ENCODE peak calls at places on chromosomes 11 and 22, in four cellular contexts. One of them, this sample, is unnamed.

GRCh38 chr11:74226907-74227306 is 55.8 kb downstream of the PPME1 start:
- DNase-seq in body of pancreas: no peak
- DNase-seq in uterus: no peak
- DNase-seq in stomach: no peak
- DNase-seq in this sample: peak; percentile 80

GRCh38 chr11:95059031-95059430 is 7.7 kb upstream of the SRSF8 start:
- DNase-seq in body of pancreas: no peak
- DNase-seq in uterus: no peak
- DNase-seq in stomach: no peak
- DNase-seq in this sample: no peak

GRCh38 chr11:66183581-66184048 is 84.8 kb upstream of the RAB1B start:
- DNase-seq in body of pancreas: no peak
- DNase-seq in stomach: no peak
- DNase-seq in uterus: no peak
- DNase-seq in this sample: no peak

GRCh38 chr22:50408311-50408710 is 65.2 kb downstream of the PPP6R2 start:
- DNase-seq in body of pancreas: no peak
- DNase-seq in stomach: no peak
- DNase-seq in uterus: no peak
- DNase-seq in this sample: no peak

GRCh38 chr11:57376095-57376812 is 4.7 kb downstream of the PRG3 start:
- DNase-seq in stomach: no peak
- DNase-seq in uterus: no peak
- DNase-seq in body of pancreas: no peak
- DNase-seq in this sample: no peak

GRCh38 chr11:11769362-11769761 is 72.4 kb upstream of the USP47 start:
- DNase-seq in uterus: no peak
- DNase-seq in body of pancreas: no peak
- DNase-seq in stomach: no peak
- DNase-seq in this sample: no peak

GRCh38 chr22:42202669-42203068 is 67.8 kb downstream of the TCF20 start:
- DNase-seq in body of pancreas: no peak
- DNase-seq in stomach: no peak
- DNase-seq in uterus: no peak
- DNase-seq in this sample: no peak

GRCh38 chr11:120089036-120090001 is 48.6 kb downstream of the TRIM29 start:
- DNase-seq in body of pancreas: no peak
- DNase-seq in stomach: peak; percentile 46
- DNase-seq in uterus: no peak
- DNase-seq in this sample: no peak

GRCh38 chr11:128415539-128415938 is 171.8 kb downstream of the ETS1 start:
- DNase-seq in uterus: no peak
- DNase-seq in body of pancreas: no peak
- DNase-seq in stomach: no peak
- DNase-seq in this sample: no peak

GRCh38 chr11:96267490-96268010 is 75.4 kb downstream of the MAML2 start:
- DNase-seq in uterus: no peak
- DNase-seq in body of pancreas: no peak
- DNase-seq in stomach: no peak
- DNase-seq in this sample: no peak

GRCh38 chr11:98411777-98412176 is 609.0 kb upstream of the CNTN5 start:
- DNase-seq in body of pancreas: no peak
- DNase-seq in stomach: no peak
- DNase-seq in uterus: no peak
- DNase-seq in this sample: no peak

GRCh38 chr11:128713595-128713994 is 19.7 kb downstream of the FLI1 start:
- DNase-seq in stomach: no peak
- DNase-seq in uterus: no peak
- DNase-seq in body of pancreas: no peak
- DNase-seq in this sample: no peak

GRCh38 chr11:47516155-47516554 is 36.8 kb downstream of the CELF1 start:
- DNase-seq in stomach: no peak
- DNase-seq in uterus: no peak
- DNase-seq in body of pancreas: no peak
- DNase-seq in this sample: no peak

GRCh38 chr11:47518212-47518959 is 34.5 kb downstream of the CELF1 start:
- DNase-seq in uterus: no peak
- DNase-seq in stomach: no peak
- DNase-seq in body of pancreas: no peak
- DNase-seq in this sample: no peak

GRCh38 chr11:47514825-47515647 is 37.9 kb downstream of the CELF1 start:
- DNase-seq in body of pancreas: no peak
- DNase-seq in stomach: no peak
- DNase-seq in uterus: no peak
- DNase-seq in this sample: no peak

GRCh38 chr11:47512701-47513100 is 40.2 kb downstream of the CELF1 start:
- DNase-seq in uterus: no peak
- DNase-seq in body of pancreas: no peak
- DNase-seq in stomach: no peak
- DNase-seq in this sample: no peak

GRCh38 chr11:47516984-47517853 is 35.7 kb downstream of the CELF1 start:
- DNase-seq in stomach: no peak
- DNase-seq in body of pancreas: no peak
- DNase-seq in uterus: no peak
- DNase-seq in this sample: peak; percentile 16
- H3K4me1 ChIP-seq in stomach: peaks cover 52% of the 10 kb centered on the region
- H3K4me1 ChIP-seq in body of pancreas: peaks cover 39% of the 10 kb centered on the region
- H3K4me1 ChIP-seq in uterus: peaks cover 12% of the 10 kb centered on the region
- H3K4me1 ChIP-seq in this sample: peaks cover 72% of the 10 kb centered on the region

GRCh38 chr22:45308624-45309421 is 911 bp upstream of the FAM118A start:
- DNase-seq in uterus: no peak
- DNase-seq in stomach: no peak
- DNase-seq in body of pancreas: no peak
- DNase-seq in this sample: peak; percentile 16

GRCh38 chr22:45312415-45312814 is 2.7 kb downstream of the FAM118A start:
- DNase-seq in stomach: no peak
- DNase-seq in uterus: no peak
- DNase-seq in body of pancreas: no peak
- DNase-seq in this sample: no peak

GRCh38 chr22:45311033-45311531 is 1.3 kb downstream of the FAM118A start:
- DNase-seq in uterus: no peak
- DNase-seq in body of pancreas: no peak
- DNase-seq in stomach: no peak
- DNase-seq in this sample: no peak

GRCh38 chr22:45310331-45311032 is 748 bp downstream of the FAM118A start:
- DNase-seq in uterus: peak; percentile 38
- DNase-seq in stomach: no peak
- DNase-seq in body of pancreas: peak; percentile 33
- DNase-seq in this sample: peak; percentile 29

GRCh38 chr22:45309422-45310227 is at the start of gene FAM118A:
- DNase-seq in stomach: peak; percentile 95
- DNase-seq in body of pancreas: peak; percentile 96
- DNase-seq in uterus: peak; percentile 90
- DNase-seq in this sample: peak; percentile 93
- TF ChIP-seq CTCF in stomach: no peak
- TF ChIP-seq CTCF in body of pancreas: no peak
- TF ChIP-seq CTCF in uterus: peak; percentile 27
- TF ChIP-seq CTCF in this sample: no peak

GRCh38 chr11:109708184-109708583 is 286.2 kb downstream of the C11orf87 start:
- DNase-seq in stomach: no peak
- DNase-seq in uterus: no peak
- DNase-seq in body of pancreas: no peak
- DNase-seq in this sample: no peak
- H3K4me1 ChIP-seq in stomach: no peaks in the 10 kb centered on the region
- H3K4me1 ChIP-seq in uterus: no peaks in the 10 kb centered on the region
- H3K4me1 ChIP-seq in body of pancreas: no peaks in the 10 kb centered on the region
- H3K4me1 ChIP-seq in this sample: no peaks in the 10 kb centered on the region

DNA sequence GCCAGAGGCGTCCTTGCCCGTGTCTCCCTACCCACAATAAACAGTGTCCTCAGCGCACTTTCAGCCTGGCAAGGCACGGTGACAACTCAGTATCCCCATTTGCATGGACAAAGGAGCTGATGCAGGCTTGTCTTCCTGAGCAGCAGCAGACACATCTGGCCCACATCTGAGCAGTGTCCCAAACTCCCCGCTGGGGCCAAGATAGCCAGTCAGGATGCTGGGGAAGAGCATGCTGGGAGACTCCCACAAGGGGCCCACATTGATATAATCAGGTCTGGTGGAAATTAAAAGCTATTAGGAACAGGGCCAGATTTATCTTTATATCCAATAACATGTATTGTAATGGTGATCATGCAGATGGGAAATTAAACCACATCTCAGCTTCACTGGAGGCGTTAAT is 24.7 kb downstream of the DSCAML1 start:
- DNase-seq in stomach: no peak
- DNase-seq in body of pancreas: no peak
- DNase-seq in uterus: no peak
- DNase-seq in this sample: no peak
- TF ChIP-seq CTCF in stomach: no peak
- TF ChIP-seq CTCF in body of pancreas: no peak
- TF ChIP-seq CTCF in uterus: no peak
- TF ChIP-seq CTCF in this sample: no peak

GRCh38 chr11:64238076-64238475 is 2.8 kb upstream of the FKBP2 start:
- DNase-seq in body of pancreas: no peak
- DNase-seq in stomach: no peak
- DNase-seq in uterus: no peak
- DNase-seq in this sample: no peak
- H3K4me1 ChIP-seq in body of pancreas: peaks cover 74% of the 10 kb centered on the region
- H3K4me1 ChIP-seq in stomach: peaks cover 83% of the 10 kb centered on the region
- H3K4me1 ChIP-seq in uterus: peaks cover 18% of the 10 kb centered on the region
- H3K4me1 ChIP-seq in this sample: peaks cover 43% of the 10 kb centered on the region

This sample was measured in thyroid gland.